ENCODE peak calls at places on chromosomes 1 and 21, in four cellular contexts. B is Daoy, I is NCI-H82, V is hypothalamus. Y is an unnamed sample.

GRCh38 chr1:59446257-59446901 is 149.5 kb downstream of the FGGY start:
- DNase-seq in B (peak; percentile 65), I (no peak), V (no peak), Y (peak; percentile 69)

GRCh38 chr1:97277891-97278662 is 556.5 kb downstream of the PTBP2 start:
- DNase-seq in B (peak; percentile 43), I (no peak), V (no peak), Y (peak; percentile 26)

GRCh38 chr1:46128336-46128735 is 4.1 kb downstream of the PIK3R3 start:
- DNase-seq in B (no peak), I (no peak), V (no peak), Y (no peak)

GRCh38 chr1:16075337-16076002 is 2.0 kb upstream of the FAM131C start:
- DNase-seq in B (peak; percentile 83), I (no peak), V (peak; percentile 41), Y (no peak)

GRCh38 chr1:39969048-39969447 is 14.1 kb downstream of the MFSD2A start:
- DNase-seq in B (no peak), I (no peak), V (no peak), Y (no peak)

GRCh38 chr21:38179504-38179900 is 77.3 kb upstream of the KCNJ15 start:
- DNase-seq in B (peak; percentile 36), I (no peak), V (no peak), Y (no peak)

GRCh38 chr1:22983944-22984343 is 11.3 kb upstream of the LACTBL1 start:
- DNase-seq in B (no peak), I (no peak), V (no peak), Y (no peak)

GRCh38 chr21:16634522-16634914 is 878.3 kb upstream of the CXADR start:
- DNase-seq in B (no peak), I (peak; percentile 15), V (no peak), Y (no peak)